ENCODE peak calls at places on chromosome 17, in ten cellular contexts. E is CD8-positive, alpha-beta T cell; B is left lung; Z is aorta; S is ovary; X is heart right ventricle; T is stomach; K is prostate gland; M is upper lobe of left lung; L is GM23248. C is an unnamed sample. For H3K4me1, the result is how much of the 10 kb centered on the place peaks cover.

GRCh38 chr17:12667299-12667958 is 1.7 kb downstream of the MYOCD start:
- DNase-seq in T (no peak), M (no peak), X (no peak), E (no peak), K (no peak), Z (no peak), B (no peak), S (peak), L (peak), C (no peak)

GRCh38 chr17:76351526-76352071 is 2.1 kb downstream of the PRPSAP1 start:
- DNase-seq in X (no peak), T (no peak), Z (no peak), E (no peak), M (no peak), S (no peak), B (no peak), K (no peak), L (no peak), C (no peak)

GRCh38 chr17:13520899-13521572 is 80.7 kb downstream of the HS3ST3A1 start:
- DNase-seq in T (no peak), E (no peak), Z (no peak), L (peak), X (no peak), S (no peak), M (no peak), K (no peak), B (no peak), C (no peak)

GRCh38 chr17:75875182-75875939 is 3.0 kb downstream of the TRIM47 start:
- DNase-seq in M (no peak), L (no peak), B (no peak), K (peak), E (no peak), T (peak), S (no peak), X (peak), Z (peak), C (no peak)

GRCh38 chr17:9522074-9522473 is 53.5 kb downstream of the STX8 start:
- DNase-seq in L (peak), B (no peak), T (no peak), X (no peak), S (no peak), K (no peak), E (no peak), M (no peak), Z (no peak), C (no peak)

GRCh38 chr17:29677139-29677834 is 54.6 kb upstream of the CORO6 start:
- DNase-seq in T (no peak), S (no peak), K (no peak), X (no peak), L (peak), B (no peak), Z (no peak), E (no peak), M (no peak), C (no peak)

GRCh38 chr17:67378444-67379250 is 1.6 kb downstream of the PITPNC1 start:
- DNase-seq in E (peak), M (peak), L (peak), T (peak), X (peak), K (peak), S (peak), B (peak), Z (peak), C (peak)

GRCh38 chr17:77445030-77445907 is 304.5 kb downstream of the SEC14L1 start:
- DNase-seq in X (no peak), M (peak), Z (peak), T (peak), S (peak), L (peak), E (peak), K (no peak), B (peak), C (peak)

GRCh38 chr17:60769327-60769726 is 91.7 kb downstream of the BCAS3 start:
- DNase-seq in Z (no peak), E (no peak), B (no peak), X (no peak), M (no peak), T (no peak), K (no peak), L (no peak), S (no peak), C (no peak)

GRCh38 chr17:8122391-8122922 is 1.4 kb downstream of the HES7 start:
- DNase-seq in K (no peak), E (no peak), S (no peak), B (no peak), X (no peak), L (peak), Z (no peak), T (no peak), M (no peak), C (no peak)

GRCh38 chr17:50684612-50685333 is 22.9 kb downstream of the ANKRD40 start:
- DNase-seq in M (no peak), T (peak), E (no peak), K (no peak), L (no peak), B (no peak), X (no peak), Z (peak), S (no peak), C (no peak)

GRCh38 chr17:48678141-48678971 is 44.0 kb downstream of the PRAC1 start:
- DNase-seq in X (peak), L (peak), E (peak), S (peak), M (peak), B (peak), K (peak), T (peak), Z (peak), C (peak)

GRCh38 chr17:75683467-75684041 is 16.4 kb downstream of the SAP30BP start:
- DNase-seq in M (no peak), X (no peak), T (peak), B (no peak), S (no peak), Z (no peak), L (peak), K (no peak), E (no peak), C (no peak)

GRCh38 chr17:2705263-2705662 is 6.3 kb downstream of the CLUH start:
- DNase-seq in K (no peak), S (no peak), E (no peak), X (no peak), B (peak), Z (peak), M (no peak), T (no peak), L (peak), C (no peak)

GRCh38 chr17:79242873-79243602 is 168.4 kb downstream of the ENGASE start:
- DNase-seq in S (no peak), E (no peak), K (no peak), Z (no peak), X (no peak), M (no peak), L (no peak), B (no peak), T (no peak), C (no peak)

GRCh38 chr17:79243996-79244395 is 169.4 kb downstream of the ENGASE start:
- DNase-seq in M (no peak), S (no peak), X (no peak), B (no peak), Z (no peak), T (no peak), E (no peak), L (no peak), K (no peak), C (no peak)

GRCh38 chr17:79243603-79243990 is 169.0 kb downstream of the ENGASE start:
- DNase-seq in Z (no peak), B (no peak), E (no peak), L (no peak), X (no peak), M (no peak), K (no peak), S (no peak), T (no peak), C (no peak)

GRCh38 chr17:79244665-79245064 is 170.0 kb downstream of the ENGASE start:
- DNase-seq in B (no peak), S (no peak), M (no peak), Z (no peak), K (no peak), E (no peak), L (no peak), X (no peak), T (no peak), C (no peak)

DNA sequence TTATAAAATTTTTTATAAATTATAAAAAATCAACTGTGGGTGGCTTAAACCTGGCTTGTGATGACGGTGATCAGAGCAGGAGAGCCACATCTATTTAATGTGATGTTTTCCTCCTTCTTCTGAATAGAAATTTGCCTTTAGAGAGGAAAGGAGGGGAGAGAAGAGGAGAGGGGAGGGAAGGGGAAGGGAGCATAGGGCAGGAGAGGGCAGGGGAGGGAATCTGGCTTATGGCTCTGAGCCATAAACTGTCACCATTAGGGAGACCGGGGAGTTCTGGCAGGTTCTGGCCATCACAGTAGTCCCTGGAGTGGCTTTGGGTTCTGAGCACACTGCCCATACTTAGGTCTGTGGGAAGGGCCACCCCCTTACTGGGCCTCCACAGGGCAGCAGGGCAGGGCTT is 167.8 kb downstream of the ENGASE start:
- DNase-seq in Z (no peak), L (no peak), K (no peak), T (no peak), S (no peak), E (no peak), X (no peak), B (no peak), M (no peak), C (no peak)
- H3K27ac ChIP-seq in Z (no peak), L (no peak), K (no peak), T (no peak), S (no peak), E (no peak), X (no peak), B (no peak), M (no peak), C (no peak)

DNA sequence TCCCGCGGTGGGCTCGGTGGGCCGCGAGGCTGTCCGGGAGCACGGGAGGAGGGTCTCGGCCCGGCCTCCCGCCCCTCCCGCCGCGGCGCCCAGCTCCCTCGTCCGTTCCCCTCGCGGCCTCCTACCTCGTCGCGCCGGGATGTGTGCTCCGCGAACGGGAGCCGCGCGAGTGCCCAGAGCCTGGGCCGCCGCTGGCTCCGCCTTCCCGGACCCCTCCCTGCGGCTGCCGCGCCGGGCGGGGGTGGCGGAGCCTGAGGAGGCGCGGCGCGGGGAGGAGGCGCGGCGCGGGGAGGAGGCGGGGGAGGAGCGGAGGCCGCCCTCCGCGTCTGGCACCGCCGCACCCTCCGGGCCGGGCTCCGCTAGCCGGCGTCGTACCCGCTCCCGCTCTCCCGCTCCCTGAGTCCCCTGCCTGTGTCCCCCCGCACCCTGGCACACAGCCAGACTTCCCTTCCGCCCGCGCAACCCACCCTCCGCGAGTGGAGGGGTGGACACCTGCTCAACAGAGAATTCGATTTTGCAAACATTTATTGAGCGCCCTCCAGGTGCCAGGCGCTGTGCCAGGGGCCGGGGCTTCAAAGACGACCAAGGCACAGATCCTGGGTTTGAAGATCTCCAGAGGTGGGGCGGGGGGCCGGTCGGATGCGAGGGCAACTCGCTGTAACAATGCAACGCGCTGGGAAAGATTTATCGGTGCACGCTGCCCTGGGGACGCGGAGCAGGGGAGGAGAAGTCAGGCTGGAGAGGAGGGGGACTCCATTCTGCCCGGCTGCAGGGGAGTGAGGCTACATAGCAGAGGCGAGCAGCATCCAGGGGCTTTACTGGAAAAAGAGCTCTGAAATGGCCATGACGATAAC is at the start of gene MPP3:
- DNase-seq in L (peak), B (peak), X (peak), E (peak), S (peak), K (peak), Z (peak), T (peak), M (peak), C (peak)
- H3K4me1 ChIP-seq in L (under half), B (under half), X (under half), E (under half), S (under half), K (under half), Z (under half), T (under half), M (under half), C (under half)

GRCh38 chr17:21034350-21035235 is 8.2 kb downstream of the USP22 start:
- DNase-seq in T (no peak), S (no peak), M (no peak), B (no peak), K (no peak), X (no peak), Z (no peak), E (peak), L (peak), C (peak)
- H3K27ac ChIP-seq in T (peak), S (no peak), M (peak), B (peak), K (peak), X (peak), Z (no peak), E (peak), L (peak), C (no peak)

GRCh38 chr17:1089915-1090314 is 89.9 kb downstream of the ABR start:
- DNase-seq in T (peak), K (peak), B (no peak), X (no peak), L (no peak), Z (peak), E (no peak), M (peak), S (peak), C (no peak)
- H3K4me1 ChIP-seq in T (under half), K (under half), B (under half), X (under half), L (under half), Z (under half), E (under half), M (half or more), S (under half), C (under half)

GRCh38 chr17:80294653-80295052 is 34.0 kb downstream of the RNF213 start:
- DNase-seq in L (no peak), E (no peak), K (no peak), Z (no peak), B (peak), T (no peak), M (no peak), X (no peak), S (no peak), C (no peak)

GRCh38 chr17:80295146-80295545 is 34.5 kb downstream of the RNF213 start:
- DNase-seq in B (peak), M (no peak), E (no peak), L (no peak), Z (no peak), S (no peak), T (no peak), X (no peak), K (no peak), C (no peak)

GRCh38 chr17:80296221-80296620 is 35.6 kb downstream of the RNF213 start:
- DNase-seq in Z (no peak), S (peak), M (no peak), E (no peak), L (no peak), B (peak), K (no peak), T (no peak), X (no peak), C (no peak)

GRCh38 chr17:80295559-80295958 is 34.9 kb downstream of the RNF213 start:
- DNase-seq in Z (no peak), S (no peak), L (no peak), M (no peak), B (no peak), E (no peak), K (no peak), X (no peak), T (no peak), C (no peak)

DNA sequence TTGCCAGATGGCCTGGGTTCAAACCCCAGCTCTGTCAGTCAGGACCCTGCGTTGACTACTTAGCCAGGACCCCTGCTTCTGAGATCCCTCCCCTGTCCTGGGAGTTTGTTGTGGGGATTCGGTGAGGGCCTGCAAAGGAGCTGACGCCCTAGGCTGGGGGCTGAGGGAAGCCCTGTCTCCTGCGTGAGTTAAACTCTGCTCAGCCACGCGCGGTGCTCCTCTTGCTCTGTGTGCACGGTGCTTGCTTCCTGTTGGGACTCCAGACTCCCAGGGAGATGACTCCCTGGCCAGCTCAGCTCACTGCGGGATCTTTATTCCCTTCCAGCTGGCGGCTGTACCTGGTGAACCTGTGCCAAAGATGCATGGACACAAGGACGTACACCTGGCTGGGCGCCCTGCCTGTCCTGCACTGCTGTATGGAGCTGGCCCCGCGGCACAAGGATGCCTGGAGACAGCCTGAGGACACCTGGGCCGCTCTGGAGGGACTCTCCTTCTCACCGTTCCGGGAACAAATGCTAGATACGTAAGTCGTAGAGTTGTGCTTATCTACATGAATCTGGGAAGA is 37.4 kb downstream of the RNF213 start:
- DNase-seq in B (peak), Z (no peak), E (no peak), L (no peak), T (no peak), S (no peak), K (peak), M (no peak), X (no peak), C (no peak)
- H3K27ac ChIP-seq in B (no peak), Z (no peak), E (no peak), L (no peak), T (no peak), S (no peak), K (peak), M (no peak), X (no peak), C (no peak)

GRCh38 chr17:19978803-19979202 is 1.2 kb upstream of the AKAP10 start:
- DNase-seq in S (no peak), E (no peak), Z (no peak), T (no peak), X (no peak), K (no peak), M (no peak), L (no peak), B (no peak), C (no peak)

GRCh38 chr17:19975601-19976000 is 2.0 kb downstream of the AKAP10 start:
- DNase-seq in T (no peak), M (no peak), Z (no peak), S (no peak), L (no peak), E (no peak), B (no peak), K (no peak), X (no peak), C (no peak)

GRCh38 chr17:19978206-19978802 is 676 bp upstream of the AKAP10 start:
- DNase-seq in L (no peak), K (peak), S (no peak), B (no peak), X (no peak), E (peak), Z (peak), M (peak), T (no peak), C (no peak)

GRCh38 chr17:19977360-19978205 is at the start of gene AKAP10:
- DNase-seq in Z (peak), K (peak), M (peak), T (peak), B (peak), S (peak), X (peak), E (peak), L (peak), C (peak)

GRCh38 chr17:19973146-19973545 is 4.5 kb downstream of the AKAP10 start:
- DNase-seq in L (no peak), T (no peak), E (no peak), X (no peak), S (no peak), K (no peak), B (no peak), M (no peak), Z (no peak), C (no peak)
- H3K4me1 ChIP-seq in L (under half), T (under half), E (under half), X (under half), S (under half), K (under half), B (under half), M (under half), Z (under half), C (under half)

DNA sequence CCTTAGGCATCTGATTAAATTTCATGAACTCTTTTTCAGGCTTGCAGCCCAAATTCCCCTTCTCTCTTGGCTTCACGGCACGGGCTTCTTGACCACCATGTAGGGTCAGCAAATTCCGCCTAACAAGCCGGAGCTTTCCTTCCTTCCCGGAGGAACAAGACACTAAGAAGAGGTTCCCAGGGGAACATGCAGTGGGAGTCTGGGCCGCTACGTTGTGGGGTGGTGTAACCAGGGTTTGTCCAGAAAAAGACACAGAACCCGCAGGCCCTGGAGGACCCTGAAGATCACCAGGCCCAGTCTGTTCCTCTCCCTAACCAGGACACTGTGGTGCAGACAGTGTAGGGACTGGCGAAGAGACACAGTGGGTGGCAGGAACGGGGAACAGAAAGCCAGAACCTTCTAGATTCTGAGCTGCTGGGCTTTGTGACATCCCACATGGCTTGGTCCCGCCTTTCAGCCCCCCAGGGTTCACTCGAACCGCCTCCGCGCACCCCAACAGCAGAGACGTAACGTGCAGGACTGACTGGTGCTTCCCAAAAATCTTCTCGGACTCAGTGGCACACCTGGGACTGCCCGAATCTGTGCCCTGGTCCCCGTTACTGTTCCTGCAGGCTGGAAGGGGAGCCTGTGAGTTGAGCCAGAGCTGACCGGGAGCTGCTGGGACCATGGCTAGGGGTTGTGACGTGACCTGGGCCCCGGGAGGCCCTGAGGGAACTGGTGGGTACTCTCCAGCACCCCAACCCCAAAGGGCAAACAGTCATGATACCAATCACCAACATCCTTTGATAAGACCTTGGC is 55.2 kb downstream of the TBC1D16 start:
- DNase-seq in B (peak), K (no peak), L (no peak), M (no peak), X (no peak), T (no peak), S (no peak), E (peak), Z (peak), C (peak)
- H3K27ac ChIP-seq in B (no peak), K (peak), L (no peak), M (no peak), X (no peak), T (peak), S (peak), E (no peak), Z (no peak), C (no peak)

C was measured in CD8-positive, alpha-beta memory T cell.